ENCODE peak calls at places on chromosomes 12 and 14, in eight cellular contexts. T is lower lobe of right lung; G is endothelial cell; U is CD4-positive, alpha-beta T cell; E is GM12878; J is AG04449; Z is GM10248; P is mucosa of descending colon. X is an unnamed sample.
A peak's percentile ranks its signal among the peaks of the same experiment; 100 is the strongest.

GRCh38 chr12:13194462-13195110 is 1.9 kb upstream of the EMP1 start:
- DNase-seq in T (no peak), G (no peak), U (no peak), E (no peak), J (no peak), Z (no peak), P (no peak), X (peak; percentile 52)

GRCh38 chr14:40188006-40188405 is 755.8 kb upstream of the FBXO33 start:
- DNase-seq in T (no peak), G (no peak), U (no peak), E (no peak), J (no peak), Z (no peak), P (no peak), X (peak; percentile 0)

GRCh38 chr12:96063046-96063445 is 27.7 kb upstream of the LTA4H start:
- DNase-seq in T (no peak), G (no peak), U (no peak), E (no peak), J (no peak), Z (no peak), P (no peak), X (peak; percentile 47)

GRCh38 chr12:124379938-124380754 is 85.3 kb downstream of the RFLNA start:
- DNase-seq in T (peak; percentile 73), G (peak; percentile 59), U (no peak), E (no peak), J (no peak), Z (no peak), P (no peak), X (peak; percentile 89)

GRCh38 chr12:96424601-96425000 is 24.4 kb upstream of the CDK17 start:
- DNase-seq in T (no peak), G (no peak), U (no peak), E (no peak), J (no peak), Z (no peak), P (no peak), X (no peak)

GRCh38 chr12:47361389-47362031 is 281.8 kb upstream of the AMIGO2 start:
- DNase-seq in T (no peak), G (peak; percentile 15), U (peak; percentile 4), E (no peak), J (no peak), Z (peak; percentile 21), P (peak; percentile 40), X (no peak)

GRCh38 chr12:124411291-124411878 is 116.5 kb downstream of the RFLNA start:
- DNase-seq in T (no peak), G (no peak), U (no peak), E (no peak), J (peak; percentile 63), Z (no peak), P (no peak), X (peak; percentile 83)

GRCh38 chr12:3613641-3614180 is 122.7 kb downstream of the PRMT8 start:
- DNase-seq in T (no peak), G (no peak), U (no peak), E (no peak), J (no peak), Z (no peak), P (no peak), X (no peak)

GRCh38 chr14:100904307-100905019 is 941 bp upstream of the RTL1 start:
- DNase-seq in T (peak; percentile 30), G (peak; percentile 79), U (no peak), E (no peak), J (no peak), Z (no peak), P (no peak), X (no peak)

GRCh38 chr12:75960086-75960910 is 71.3 kb downstream of the PHLDA1 start:
- DNase-seq in T (no peak), G (no peak), U (no peak), E (no peak), J (no peak), Z (peak; percentile 32), P (no peak), X (peak; percentile 13)

GRCh38 chr14:78638926-78639325 is 468.8 kb downstream of the NRXN3 start:
- DNase-seq in T (no peak), G (no peak), U (no peak), E (no peak), J (no peak), Z (no peak), P (no peak), X (no peak)

GRCh38 chr12:89161553-89161952 is 190.7 kb downstream of the DUSP6 start:
- DNase-seq in T (no peak), G (no peak), U (no peak), E (no peak), J (no peak), Z (no peak), P (no peak), X (no peak)

GRCh38 chr12:89163918-89164317 is 188.4 kb downstream of the DUSP6 start:
- DNase-seq in T (no peak), G (no peak), U (no peak), E (no peak), J (no peak), Z (no peak), P (no peak), X (no peak)

GRCh38 chr12:89166525-89166934 is 185.8 kb downstream of the DUSP6 start:
- DNase-seq in T (no peak), G (no peak), U (no peak), E (peak; percentile 43), J (no peak), Z (peak; percentile 25), P (no peak), X (peak; percentile 83)

GRCh38 chr12:89160716-89161123 is 191.6 kb downstream of the DUSP6 start:
- DNase-seq in T (peak; percentile 65), G (no peak), U (no peak), E (no peak), J (no peak), Z (no peak), P (peak; percentile 46), X (peak; percentile 73)

GRCh38 chr12:89162704-89163261 is 189.5 kb downstream of the DUSP6 start:
- DNase-seq in T (peak; percentile 70), G (no peak), U (no peak), E (peak; percentile 23), J (peak; percentile 98), Z (no peak), P (no peak), X (peak; percentile 99)
- TF ChIP-seq CTCF in T (no peak), G (no peak), U (no peak), E (no peak), J (no peak), Z (no peak), P (no peak), X (no peak)

GRCh38 chr12:113273053-113273725 is 51.9 kb downstream of the TPCN1 start:
- DNase-seq in T (no peak), G (no peak), U (no peak), E (no peak), J (no peak), Z (no peak), P (peak; percentile 26), X (peak; percentile 46)
- TF ChIP-seq CTCF in T (no peak), G (no peak), U (no peak), E (no peak), J (no peak), Z (no peak), P (no peak), X (no peak)

GRCh38 chr14:104189629-104190335 is 51.4 kb downstream of the KIF26A start:
- DNase-seq in T (no peak), G (no peak), U (no peak), E (no peak), J (no peak), Z (no peak), P (no peak), X (no peak)
- TF ChIP-seq CTCF in T (no peak), G (no peak), U (no peak), E (no peak), J (no peak), Z (no peak), P (no peak), X (no peak)

DNA sequence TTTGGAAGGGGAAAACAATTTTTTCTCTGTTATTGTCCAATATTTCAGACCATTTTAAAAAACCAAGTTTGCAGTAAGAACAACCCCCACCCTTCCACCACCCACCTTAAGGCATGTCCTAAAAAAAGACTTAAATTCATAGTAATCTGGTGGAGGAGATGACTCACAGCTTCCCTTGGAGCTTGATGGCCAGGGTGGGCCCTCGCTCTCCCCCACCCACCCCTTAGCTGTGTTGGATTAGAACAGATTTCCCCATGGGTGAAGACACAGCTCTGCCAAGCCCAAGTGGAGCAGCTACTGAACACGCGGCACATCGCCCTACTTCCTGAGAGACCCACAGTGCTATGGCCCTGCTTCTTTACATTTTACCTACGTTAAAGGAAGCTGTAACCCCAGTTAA is 140.3 kb downstream of the GCH1 start:
- DNase-seq in T (no peak), G (no peak), U (no peak), E (no peak), J (no peak), Z (no peak), P (no peak), X (peak; percentile 56)
- TF ChIP-seq CTCF in T (no peak), G (no peak), U (no peak), E (no peak), J (no peak), Z (no peak), P (no peak), X (no peak)